ENCODE peak calls at places on chromosomes 12 and 14, in eight cellular contexts. A is small intestine; B is B cell; T is lung microvascular endothelial cell; V is mucosa of descending colon; W is skeletal muscle cell; G is iPS DF 6.9; L is stimulated activated CD4-positive, alpha-beta T cell treated with anti-CD3 and anti-CD28 coated beads, Interleukin-1b, Interleukin-23, amount 100 ng/mL, for 48 hours. K is an unnamed sample.

GRCh38 chr12:57224278-57224972 is 5.1 kb upstream of the SHMT2 start:
- DNase-seq in L (no peak), V (no peak), W (no peak), T (no peak), B (no peak), G (no peak), A (no peak), K (no peak)

GRCh38 chr12:72491399-72491798 is 219.2 kb downstream of the TRHDE start:
- DNase-seq in G (no peak), B (no peak), V (no peak), L (no peak), A (no peak), T (no peak), W (peak; percentile 25), K (no peak)

GRCh38 chr14:100037351-100037750 is 27.9 kb upstream of the EVL start:
- DNase-seq in G (no peak), T (peak; percentile 42), A (no peak), L (no peak), B (no peak), W (peak; percentile 48), V (no peak), K (no peak)

GRCh38 chr14:40240456-40240855 is 808.2 kb upstream of the FBXO33 start:
- DNase-seq in B (no peak), G (no peak), W (no peak), A (no peak), L (no peak), T (no peak), V (no peak), K (no peak)

GRCh38 chr14:74038015-74038859 is 19.1 kb downstream of the BBOF1 start:
- DNase-seq in W (no peak), V (no peak), T (peak; percentile 66), A (peak; percentile 77), G (no peak), L (no peak), B (no peak), K (no peak)

GRCh38 chr14:84482256-84483071 is 1047.5 kb upstream of the FLRT2 start:
- DNase-seq in G (no peak), L (no peak), A (no peak), B (no peak), V (no peak), W (peak; percentile 27), T (peak; percentile 63), K (no peak)

GRCh38 chr12:29552324-29552927 is 54.9 kb upstream of the OVCH1 start:
- DNase-seq in A (peak; percentile 68), L (peak; percentile 59), T (peak; percentile 77), G (peak; percentile 35), B (peak; percentile 46), V (peak; percentile 73), W (no peak), K (no peak)

GRCh38 chr14:81390706-81391105 is 9.4 kb downstream of the STON2 start:
- DNase-seq in L (no peak), V (no peak), A (no peak), G (no peak), W (no peak), B (no peak), T (no peak), K (no peak)

GRCh38 chr12:66541446-66541845 is 137.4 kb downstream of the GRIP1 start:
- DNase-seq in V (no peak), G (no peak), B (no peak), L (no peak), W (no peak), T (no peak), A (no peak), K (no peak)

GRCh38 chr12:132554857-132555630 is 55.3 kb downstream of the LRCOL1 start:
- DNase-seq in T (no peak), B (no peak), L (no peak), A (no peak), W (no peak), V (no peak), G (no peak), K (no peak)

GRCh38 chr12:91326043-91327027 is 143.7 kb upstream of the DCN start:
- DNase-seq in T (peak; percentile 29), W (no peak), L (peak; percentile 2), G (peak; percentile 37), V (no peak), B (no peak), A (peak; percentile 64), K (peak; percentile 5)

GRCh38 chr12:67394600-67394999 is 125.4 kb downstream of the CAND1 start:
- DNase-seq in B (no peak), W (peak; percentile 64), A (no peak), T (peak; percentile 5), G (no peak), V (no peak), L (no peak), K (no peak)

K was measured in iPS DF 19.7.